ENCODE peak calls at places on chromosomes 1 and 21, in four cellular contexts. K is suprapubic skin, W is H1, B is IMR-90. D is an unnamed sample.

GRCh38 chr21:44484498-44485253 is 29.4 kb downstream of the LRRC3 start:
- DNase-seq in K (no peak), W (no peak), B (no peak), D (no peak)

GRCh38 chr1:247007511-247008405 is at the start of gene ZNF695:
- DNase-seq in K (no peak), W (peak; percentile 91), B (peak; percentile 90), D (peak; percentile 31)

GRCh38 chr1:212981571-212982328 is 31.4 kb downstream of the VASH2 start:
- DNase-seq in K (no peak), W (no peak), B (peak; percentile 13), D (no peak)

GRCh38 chr1:64519921-64520320 is 50.0 kb downstream of the CACHD1 start:
- DNase-seq in K (no peak), W (no peak), B (peak; percentile 56), D (no peak)

GRCh38 chr1:204400893-204401510 is 10.6 kb downstream of the PPP1R15B start:
- DNase-seq in K (no peak), W (no peak), B (no peak), D (no peak)

GRCh38 chr21:16124397-16125130 is 394.8 kb downstream of the USP25 start:
- DNase-seq in K (no peak), W (no peak), B (peak; percentile 89), D (no peak)

GRCh38 chr1:60342569-60342968 is 269.0 kb upstream of the C1orf87 start:
- DNase-seq in K (no peak), W (no peak), B (no peak), D (no peak)

GRCh38 chr1:235657269-235657668 is 7.7 kb upstream of the GNG4 start:
- DNase-seq in K (no peak), W (no peak), B (no peak), D (no peak)

GRCh38 chr1:223338811-223339746 is 24.9 kb downstream of the SUSD4 start:
- DNase-seq in K (no peak), W (no peak), B (peak; percentile 41), D (no peak)

GRCh38 chr1:225572422-225572821 is 80.5 kb downstream of the ENAH start:
- DNase-seq in K (no peak), W (no peak), B (peak; percentile 49), D (no peak)

GRCh38 chr1:33460947-33461629 is 11.4 kb upstream of the ZSCAN20 start:
- DNase-seq in K (no peak), W (no peak), B (no peak), D (no peak)

GRCh38 chr1:40315795-40316594 is 1.1 kb downstream of the COL9A2 start:
- DNase-seq in K (peak; percentile 72), W (no peak), B (no peak), D (no peak)

GRCh38 chr21:38297193-38297592 is 40.4 kb downstream of the KCNJ15 start:
- DNase-seq in K (no peak), W (no peak), B (peak; percentile 78), D (no peak)

GRCh38 chr1:17128361-17128760 is 9.1 kb upstream of the PADI2 start:
- DNase-seq in K (no peak), W (no peak), B (peak; percentile 91), D (no peak)

GRCh38 chr21:32940079-32941014 is 85.4 kb upstream of the OLIG2 start:
- DNase-seq in K (peak; percentile 20), W (no peak), B (peak; percentile 43), D (no peak)

GRCh38 chr1:96971849-96972602 is 250.4 kb downstream of the PTBP2 start:
- DNase-seq in K (no peak), W (no peak), B (peak; percentile 35), D (no peak)

GRCh38 chr21:45322960-45323461 is 35.3 kb upstream of the POFUT2 start:
- DNase-seq in K (no peak), W (no peak), B (no peak), D (peak; percentile 50)

GRCh38 chr21:42091899-42092508 is 20.9 kb downstream of the UMODL1 start:
- DNase-seq in K (no peak), W (no peak), B (no peak), D (no peak)

GRCh38 chr1:109392788-109393580 is 4.7 kb downstream of the SORT1 start:
- DNase-seq in K (no peak), W (no peak), B (peak; percentile 81), D (no peak)

GRCh38 chr1:119631433-119632102 is 16.5 kb downstream of the ZNF697 start:
- DNase-seq in K (peak; percentile 92), W (no peak), B (peak; percentile 72), D (peak; percentile 35)

GRCh38 chr1:156896490-156897033 is 3.0 kb downstream of the PEAR1 start:
- DNase-seq in K (no peak), W (peak; percentile 63), B (peak; percentile 92), D (no peak)

GRCh38 chr1:67674260-67675011 is 10.6 kb upstream of the GADD45A start:
- DNase-seq in K (no peak), W (no peak), B (peak; percentile 76), D (no peak)

GRCh38 chr1:8989821-8990220 is 36.4 kb downstream of the SLC2A7 start:
- DNase-seq in K (no peak), W (no peak), B (no peak), D (no peak)

GRCh38 chr1:29966526-29967045 is 730.3 kb downstream of the PTPRU start:
- DNase-seq in K (no peak), W (no peak), B (no peak), D (no peak)

GRCh38 chr1:233490488-233490887 is 123.4 kb upstream of the KCNK1 start:
- DNase-seq in K (no peak), W (no peak), B (no peak), D (no peak)

GRCh38 chr1:168833352-168833751 is 104.3 kb upstream of the DPT start:
- DNase-seq in K (no peak), W (no peak), B (no peak), D (no peak)

GRCh38 chr1:69121708-69122107 is 446.0 kb upstream of the LRRC7 start:
- DNase-seq in K (no peak), W (no peak), B (no peak), D (no peak)

GRCh38 chr1:99806882-99807281 is 40.4 kb upstream of the FRRS1 start:
- DNase-seq in K (no peak), W (no peak), B (no peak), D (no peak)

GRCh38 chr21:36428789-36429671 is 43.8 kb downstream of the CHAF1B start:
- DNase-seq in K (no peak), W (no peak), B (no peak), D (no peak)

GRCh38 chr21:36427502-36427901 is 42.3 kb downstream of the CHAF1B start:
- DNase-seq in K (no peak), W (no peak), B (no peak), D (no peak)

GRCh38 chr21:36431252-36431651 is 46.1 kb downstream of the CHAF1B start:
- DNase-seq in K (no peak), W (no peak), B (no peak), D (no peak)

GRCh38 chr21:36430841-36431240 is 45.6 kb downstream of the CHAF1B start:
- DNase-seq in K (no peak), W (no peak), B (no peak), D (no peak)

GRCh38 chr21:36429672-36430546 is 44.7 kb downstream of the CHAF1B start:
- DNase-seq in K (no peak), W (peak; percentile 54), B (peak; percentile 100), D (peak; percentile 84)
- TF ChIP-seq CTCF in K (no peak), W (no peak), B (no peak), D (no peak)

DNA sequence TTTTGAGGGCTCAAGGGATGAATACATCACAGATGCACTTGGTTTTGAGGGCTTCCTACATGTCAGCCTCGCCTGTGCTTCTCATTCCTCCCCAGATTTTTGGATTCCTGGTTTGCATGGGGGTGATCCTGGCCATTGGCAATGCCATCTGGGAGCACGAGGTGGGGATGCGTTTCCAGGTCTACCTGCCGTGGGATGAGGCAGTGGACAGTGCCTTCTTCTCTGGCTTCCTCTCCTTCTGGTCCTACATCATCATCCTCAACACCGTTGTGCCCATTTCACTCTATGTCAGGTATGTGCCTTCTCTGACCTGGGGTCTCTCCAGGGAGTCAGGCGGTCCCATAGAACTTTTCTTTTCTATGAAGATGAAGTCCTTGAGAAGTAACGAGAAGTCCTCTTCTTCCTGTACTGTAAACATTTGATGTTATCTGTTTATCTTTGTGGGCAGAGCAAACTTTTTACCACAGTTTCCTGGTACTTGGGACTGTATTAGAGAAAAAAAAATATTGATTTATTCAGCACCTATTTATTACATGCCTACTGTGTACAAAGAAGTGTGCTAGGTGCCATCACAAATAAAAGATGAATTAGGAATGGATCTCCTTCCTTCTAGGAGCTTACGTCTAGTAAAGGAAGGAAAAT is 12.0 kb downstream of the ATP8B2 start:
- DNase-seq in K (no peak), W (no peak), B (no peak), D (no peak)
- H3K36me3 ChIP-seq in K (peaks cover 57% of the 10 kb centered on the region), W (peaks cover 58% of the 10 kb centered on the region), B (peaks cover 62% of the 10 kb centered on the region), D (peaks cover 77% of the 10 kb centered on the region)

GRCh38 chr1:11651017-11651416 is 3.2 kb downstream of the FBXO2 start:
- DNase-seq in K (no peak), W (no peak), B (no peak), D (no peak)
- H3K4me3 ChIP-seq in K (peak overlapping the region; percentile 17), W (no peak overlapping the region), B (no peak overlapping the region), D (peak overlapping the region; percentile 55)

GRCh38 chr1:160489513-160490261 is 33.4 kb downstream of the SLAMF6 start:
- DNase-seq in K (no peak), W (no peak), B (no peak), D (no peak)

GRCh38 chr1:160492617-160493016 is 30.4 kb downstream of the SLAMF6 start:
- DNase-seq in K (no peak), W (no peak), B (no peak), D (no peak)

GRCh38 chr1:160496334-160496733 is 26.7 kb downstream of the SLAMF6 start:
- DNase-seq in K (no peak), W (no peak), B (no peak), D (no peak)

GRCh38 chr1:160491017-160491416 is 32.0 kb downstream of the SLAMF6 start:
- DNase-seq in K (no peak), W (no peak), B (no peak), D (no peak)

GRCh38 chr1:160494620-160495019 is 28.4 kb downstream of the SLAMF6 start:
- DNase-seq in K (no peak), W (no peak), B (no peak), D (no peak)
- TF ChIP-seq CTCF in K (no peak), W (peak; percentile 56), B (no peak), D (no peak)

DNA sequence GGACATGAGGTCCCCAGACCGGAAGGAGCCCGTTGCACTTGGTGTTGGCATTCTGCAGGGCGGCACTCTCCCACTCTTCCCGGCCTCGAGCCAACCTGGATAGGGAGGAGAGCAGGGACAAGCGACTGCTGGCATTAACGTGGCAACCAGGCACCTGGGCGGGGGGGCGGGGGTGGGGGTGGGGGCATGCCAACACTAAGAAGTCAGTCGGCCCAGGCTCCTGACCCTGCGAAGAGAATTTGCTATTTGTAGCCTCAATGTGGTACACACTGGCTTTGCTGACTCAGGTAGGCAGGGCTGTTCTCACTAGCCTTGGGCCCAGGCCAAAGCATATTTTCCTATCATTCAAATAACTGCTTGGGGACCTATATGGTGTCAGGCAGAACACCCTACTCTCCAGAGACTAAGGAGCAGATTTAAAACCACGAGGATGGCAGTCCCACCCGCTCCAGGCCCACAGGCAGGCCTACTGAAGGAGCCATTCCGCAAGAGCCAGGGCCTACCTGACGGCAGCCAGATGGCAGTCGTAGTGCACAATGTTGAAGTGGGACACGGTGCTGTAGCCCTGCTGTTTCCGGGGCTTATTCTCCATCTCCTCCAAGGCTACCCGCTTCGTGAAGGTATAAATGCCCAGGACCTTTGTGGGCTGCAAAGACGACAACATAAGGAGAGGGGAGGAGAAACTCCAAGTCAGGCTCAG is 123.7 kb downstream of the UBR4 start:
- DNase-seq in K (no peak), W (no peak), B (no peak), D (no peak)
- H3K36me3 ChIP-seq in K (peaks cover 89% of the 10 kb centered on the region), W (peaks cover 95% of the 10 kb centered on the region), B (peaks cover 82% of the 10 kb centered on the region), D (peaks cover 86% of the 10 kb centered on the region)

GRCh38 chr1:15261155-15262002 is 14.4 kb downstream of the FHAD1 start:
- DNase-seq in K (peak; percentile 76), W (no peak), B (no peak), D (no peak)
- H3K4me3 ChIP-seq in K (peak overlapping the region; percentile 23), W (no peak overlapping the region), B (no peak overlapping the region), D (peak overlapping the region; percentile 11)